ENCODE peak calls at places on chromosome 22, in four cellular contexts. J is brain microvascular endothelial cell, U is left ventricle myocardium inferior, K is neural progenitor cell. F is an unnamed sample.

GRCh38 chr22:47575291-47575690 is 812.8 kb downstream of the TBC1D22A start:
- DNase-seq in J (no peak), U (no peak), K (no peak), F (no peak)

GRCh38 chr22:31926086-31926485 is 18.2 kb upstream of the YWHAH start:
- DNase-seq in J (no peak), U (no peak), K (no peak), F (no peak)

GRCh38 chr22:22386602-22387385 is 121.7 kb downstream of the ZNF280B start:
- DNase-seq in J (no peak), U (no peak), K (no peak), F (no peak)

GRCh38 chr22:35547993-35548761 is 7.5 kb downstream of the RASD2 start:
- DNase-seq in J (no peak), U (no peak), K (peak; percentile 56), F (peak; percentile 20)

GRCh38 chr22:41922940-41923594 is 3.5 kb downstream of the TNFRSF13C start:
- DNase-seq in J (no peak), U (no peak), K (no peak), F (no peak)

GRCh38 chr22:42912049-42912448 is 55.0 kb upstream of the ARFGAP3 start:
- DNase-seq in J (no peak), U (no peak), K (no peak), F (peak; percentile 38)

GRCh38 chr22:50129121-50129734 is 39.4 kb downstream of the MOV10L1 start:
- DNase-seq in J (no peak), U (no peak), K (no peak), F (peak; percentile 78)

GRCh38 chr22:37559901-37560681 is at the start of gene CDC42EP1:
- DNase-seq in J (no peak), U (peak; percentile 65), K (peak; percentile 74), F (peak; percentile 59)

GRCh38 chr22:39625554-39626537 is 55.3 kb downstream of the CACNA1I start:
- DNase-seq in J (no peak), U (no peak), K (no peak), F (no peak)

GRCh38 chr22:33381531-33382406 is 323.6 kb upstream of the SYN3 start:
- DNase-seq in J (no peak), U (no peak), K (no peak), F (no peak)

GRCh38 chr22:21778705-21779363 is 43.2 kb upstream of the YPEL1 start:
- DNase-seq in J (peak; percentile 89), U (no peak), K (no peak), F (peak; percentile 90)

GRCh38 chr22:19708323-19709011 is 5.8 kb upstream of the SEPTIN5 start:
- DNase-seq in J (no peak), U (no peak), K (no peak), F (no peak)

GRCh38 chr22:41445171-41446056 is 1.2 kb downstream of the TOB2 start:
- DNase-seq in J (no peak), U (peak; percentile 44), K (peak; percentile 92), F (peak; percentile 39)

GRCh38 chr22:27687984-27688545 is 113.5 kb downstream of the MN1 start:
- DNase-seq in J (no peak), U (no peak), K (no peak), F (peak; percentile 28)

GRCh38 chr22:38835888-38836301 is 7.9 kb downstream of the NPTXR start:
- DNase-seq in J (no peak), U (no peak), K (no peak), F (peak; percentile 19)

GRCh38 chr22:24236656-24237055 is 8.2 kb downstream of the GGT5 start:
- DNase-seq in J (no peak), U (no peak), K (no peak), F (no peak)

GRCh38 chr22:39457047-39457545 is 284 bp downstream of the MGAT3 start:
- DNase-seq in J (no peak), U (no peak), K (peak; percentile 66), F (no peak)

GRCh38 chr22:42644422-42645340 is 4.3 kb upstream of the ATP5MGL start:
- DNase-seq in J (no peak), U (peak; percentile 67), K (no peak), F (peak; percentile 48)

GRCh38 chr22:39839917-39840510 is 53.5 kb downstream of the ENTHD1 start:
- DNase-seq in J (no peak), U (no peak), K (no peak), F (no peak)

GRCh38 chr22:45007247-45007945 is 2.4 kb downstream of the PHF21B start:
- DNase-seq in J (peak; percentile 2), U (no peak), K (peak; percentile 96), F (peak; percentile 31)
- H3K4me3 ChIP-seq in J (no peak overlapping the region), U (peak overlapping the region; percentile 69), K (peak overlapping the region; percentile 97), F (no peak overlapping the region)

DNA sequence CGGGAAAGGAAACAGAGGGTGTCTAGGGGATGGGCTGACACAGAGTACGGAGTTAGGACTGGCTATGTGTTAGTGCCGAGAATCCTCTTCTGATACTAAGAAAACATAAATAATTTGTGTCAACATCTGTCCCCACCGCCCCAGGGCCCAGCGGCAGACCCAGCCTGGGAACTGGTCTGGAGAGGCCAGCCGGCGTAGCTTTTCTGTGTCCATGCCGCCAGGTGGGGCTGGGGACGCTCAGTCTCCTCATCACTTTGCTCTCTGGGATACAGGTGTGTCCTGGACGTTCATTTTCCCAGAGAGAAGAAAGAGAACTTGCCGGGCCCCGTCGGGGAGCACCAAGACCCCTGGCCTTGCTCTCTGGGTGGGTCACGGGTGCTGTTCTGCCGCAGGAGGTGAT is 54.7 kb downstream of the WNT7B start:
- DNase-seq in J (no peak), U (no peak), K (no peak), F (no peak)
- TF ChIP-seq CTCF in J (no peak), U (no peak), K (no peak), F (no peak)

DNA sequence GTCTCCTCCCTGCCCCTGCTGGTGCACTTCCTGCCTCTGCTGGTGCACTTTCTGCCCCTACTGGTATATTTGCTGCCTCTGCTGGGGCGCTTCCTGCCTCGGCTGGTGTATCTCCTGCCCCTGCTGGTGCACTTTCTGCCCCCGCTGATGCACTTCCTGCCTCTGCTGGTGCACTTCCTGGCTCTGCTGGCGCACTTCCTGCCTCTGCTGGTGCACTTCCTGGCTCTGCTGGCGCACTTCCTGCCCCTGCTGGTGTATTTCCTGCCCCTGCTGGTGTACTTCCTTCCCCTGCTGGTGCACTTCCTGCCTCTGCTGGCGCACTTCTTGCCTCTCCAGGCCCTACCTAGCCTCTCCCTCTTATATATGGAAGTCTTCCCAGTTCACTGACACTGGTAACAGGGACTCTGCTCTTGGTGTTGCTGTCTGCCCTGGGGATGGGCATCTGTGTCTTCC is 10.1 kb downstream of the MTFP1 start:
- DNase-seq in J (no peak), U (no peak), K (no peak), F (no peak)
- H3K4me3 ChIP-seq in J (no peak overlapping the region), U (no peak overlapping the region), K (no peak overlapping the region), F (no peak overlapping the region)

GRCh38 chr22:29994941-29995340 is 85.3 kb upstream of the HORMAD2 start:
- DNase-seq in J (peak; percentile 56), U (no peak), K (no peak), F (peak; percentile 76)

GRCh38 chr22:29992341-29993275 is 87.7 kb upstream of the HORMAD2 start:
- DNase-seq in J (peak; percentile 9), U (no peak), K (no peak), F (no peak)

GRCh38 chr22:29997516-29997915 is 82.7 kb upstream of the HORMAD2 start:
- DNase-seq in J (no peak), U (no peak), K (no peak), F (no peak)

GRCh38 chr22:29998627-29999026 is 81.6 kb upstream of the HORMAD2 start:
- DNase-seq in J (no peak), U (no peak), K (no peak), F (peak; percentile 48)

GRCh38 chr22:29994027-29994715 is 86.1 kb upstream of the HORMAD2 start:
- DNase-seq in J (peak; percentile 79), U (no peak), K (no peak), F (peak; percentile 71)
- TF ChIP-seq CTCF in J (no peak), U (no peak), K (no peak), F (peak; percentile 39)

GRCh38 chr22:26619510-26619909 is 1.7 kb upstream of the CRYBB1 start:
- DNase-seq in J (no peak), U (peak; percentile 39), K (no peak), F (no peak)

GRCh38 chr22:26616650-26617049 is 1.2 kb downstream of the CRYBB1 start:
- DNase-seq in J (no peak), U (no peak), K (peak; percentile 35), F (no peak)

GRCh38 chr22:26615830-26616435 is 1.9 kb downstream of the CRYBB1 start:
- DNase-seq in J (no peak), U (no peak), K (no peak), F (no peak)

GRCh38 chr22:26618487-26618886 is 660 bp upstream of the CRYBB1 start:
- DNase-seq in J (no peak), U (no peak), K (no peak), F (no peak)

DNA sequence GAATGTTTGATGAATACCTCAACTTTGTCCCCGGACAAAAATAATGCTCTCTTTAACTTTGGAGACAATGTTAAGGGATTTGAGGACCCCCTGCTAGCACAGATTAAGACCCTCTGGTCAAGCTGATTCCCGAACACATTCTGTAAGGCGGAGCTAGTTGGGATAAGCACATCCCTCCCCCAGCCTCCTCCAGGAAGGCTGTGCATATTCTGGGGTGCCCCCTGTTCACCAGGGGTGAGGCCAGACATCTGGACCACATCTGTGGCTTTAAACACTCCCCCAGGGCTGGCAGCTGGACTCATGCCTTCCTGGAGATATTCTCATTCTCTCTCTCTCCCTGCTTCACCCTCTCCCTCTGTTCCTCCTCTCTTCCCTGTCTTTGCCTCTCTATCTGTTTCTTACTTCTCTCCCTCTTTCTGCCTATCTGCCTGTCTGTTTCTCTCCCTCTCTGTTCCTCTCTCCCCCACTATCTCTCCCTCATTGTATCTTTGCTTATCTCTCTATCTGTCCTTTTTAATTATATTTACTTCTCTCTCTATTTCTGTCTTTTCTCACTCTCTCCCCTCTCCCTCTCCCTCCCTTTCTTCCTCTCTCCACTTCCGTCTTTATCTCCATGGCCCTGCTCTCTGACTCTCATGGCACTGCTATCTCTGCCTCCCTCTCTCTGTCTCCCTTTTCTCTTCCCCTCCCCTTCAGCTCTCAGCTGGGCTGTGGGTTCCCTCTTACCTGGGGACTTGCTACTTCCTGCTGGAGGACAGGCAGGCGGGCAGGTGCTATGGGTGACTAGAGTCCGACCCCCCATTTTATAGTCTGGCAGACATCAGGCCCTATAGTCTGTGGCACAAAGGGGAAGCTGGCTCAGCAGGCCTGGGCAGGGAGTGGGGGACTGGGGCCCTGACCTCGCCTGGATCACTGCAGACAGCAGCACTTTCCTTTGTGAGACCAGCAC is at the start of gene CRYBB1:
- DNase-seq in J (no peak), U (peak; percentile 41), K (peak; percentile 87), F (no peak)
- H3K4me3 ChIP-seq in J (no peak within 1 kb of the TSS), U (no peak within 1 kb of the TSS), K (no peak within 1 kb of the TSS), F (no peak within 1 kb of the TSS)

F was measured in choroid plexus epithelial cell.